ENCODE peak calls at places on chromosome 2, in eight cellular contexts. M is D341Med, X is MCF 10A, S is breast epithelium, N is kidney tubule cell, F is HTR-8/SVneo, P is NCI-H748 treated with DMSO at 0.1 percent for 48 hours, A is fibroblast of pulmonary artery. W is an unnamed sample.

GRCh38 chr2:145653553-145653952 is 1133.6 kb upstream of the ZEB2 start:
- DNase-seq in M (no peak), X (no peak), S (no peak), N (no peak), F (no peak), P (no peak), A (no peak), W (no peak)

GRCh38 chr2:108388045-108388444 is 10.3 kb downstream of the SULT1C4 start:
- DNase-seq in M (no peak), X (no peak), S (no peak), N (peak; percentile 96), F (no peak), P (no peak), A (no peak), W (no peak)

GRCh38 chr2:217478831-217479435 is 523.9 kb downstream of the TNS1 start:
- DNase-seq in M (no peak), X (no peak), S (no peak), N (peak; percentile 47), F (no peak), P (no peak), A (no peak), W (no peak)

GRCh38 chr2:150485114-150485870 is 2.2 kb downstream of the RND3 start:
- DNase-seq in M (peak; percentile 69), X (peak; percentile 94), S (peak; percentile 89), N (peak; percentile 85), F (no peak), P (peak; percentile 75), A (peak; percentile 74), W (peak; percentile 3)

GRCh38 chr2:72794572-72794971 is 31.3 kb downstream of the EXOC6B start:
- DNase-seq in M (no peak), X (no peak), S (no peak), N (peak; percentile 35), F (peak; percentile 15), P (no peak), A (no peak), W (no peak)

GRCh38 chr2:72278046-72278445 is 130.4 kb upstream of the CYP26B1 start:
- DNase-seq in M (no peak), X (peak; percentile 25), S (no peak), N (peak; percentile 55), F (no peak), P (no peak), A (peak; percentile 57), W (no peak)

GRCh38 chr2:11861044-11861443 is 114.6 kb downstream of the LPIN1 start:
- DNase-seq in M (no peak), X (no peak), S (no peak), N (no peak), F (no peak), P (no peak), A (no peak), W (no peak)

GRCh38 chr2:65062843-65063242 is 6.6 kb downstream of the CEP68 start:
- DNase-seq in M (no peak), X (no peak), S (no peak), N (no peak), F (no peak), P (no peak), A (no peak), W (no peak)

GRCh38 chr2:143716527-143716926 is 587.3 kb downstream of the ARHGAP15 start:
- DNase-seq in M (no peak), X (no peak), S (no peak), N (no peak), F (no peak), P (no peak), A (peak; percentile 19), W (no peak)

GRCh38 chr2:136327162-136327852 is 209.4 kb upstream of the CXCR4 start:
- DNase-seq in M (no peak), X (peak; percentile 22), S (no peak), N (peak; percentile 16), F (no peak), P (no peak), A (peak; percentile 10), W (no peak)

GRCh38 chr2:189379287-189379630 is 62.0 kb upstream of the WDR75 start:
- DNase-seq in M (no peak), X (no peak), S (no peak), N (peak; percentile 55), F (peak; percentile 37), P (no peak), A (peak; percentile 55), W (no peak)

GRCh38 chr2:76283355-76283754 is 572.6 kb upstream of the GCFC2 start:
- DNase-seq in M (no peak), X (peak; percentile 14), S (no peak), N (no peak), F (no peak), P (no peak), A (no peak), W (no peak)

GRCh38 chr2:31693882-31694281 is 113.1 kb upstream of the SRD5A2 start:
- DNase-seq in M (no peak), X (no peak), S (no peak), N (no peak), F (no peak), P (no peak), A (peak; percentile 8), W (no peak)

GRCh38 chr2:174344716-174345472 is 10.1 kb downstream of the SP9 start:
- DNase-seq in M (peak; percentile 34), X (peak; percentile 60), S (no peak), N (peak; percentile 67), F (no peak), P (peak; percentile 26), A (peak; percentile 54), W (no peak)

GRCh38 chr2:196551014-196551413 is 88.5 kb upstream of the CCDC150 start:
- DNase-seq in M (no peak), X (no peak), S (no peak), N (no peak), F (no peak), P (no peak), A (no peak), W (no peak)

GRCh38 chr2:197249771-197250397 is 60.7 kb downstream of the ANKRD44 start:
- DNase-seq in M (no peak), X (no peak), S (no peak), N (no peak), F (no peak), P (no peak), A (no peak), W (no peak)

GRCh38 chr2:142965464-142965863 is 88.0 kb downstream of the KYNU start:
- DNase-seq in M (no peak), X (no peak), S (no peak), N (peak; percentile 45), F (no peak), P (no peak), A (peak; percentile 65), W (no peak)

GRCh38 chr2:9136997-9137819 is 69.4 kb upstream of the ASAP2 start:
- DNase-seq in M (no peak), X (no peak), S (no peak), N (no peak), F (no peak), P (no peak), A (no peak), W (no peak)

GRCh38 chr2:168277276-168277675 is 29.9 kb upstream of the STK39 start:
- DNase-seq in M (no peak), X (no peak), S (no peak), N (peak; percentile 58), F (no peak), P (no peak), A (no peak), W (no peak)

GRCh38 chr2:239157269-239157668 is 243.6 kb downstream of the HDAC4 start:
- DNase-seq in M (no peak), X (no peak), S (peak; percentile 50), N (no peak), F (no peak), P (no peak), A (no peak), W (no peak)

GRCh38 chr2:150674283-150674682 is 186.8 kb upstream of the RND3 start:
- DNase-seq in M (no peak), X (no peak), S (no peak), N (no peak), F (no peak), P (no peak), A (no peak), W (no peak)

GRCh38 chr2:51953931-51954330 is 922.0 kb upstream of the NRXN1 start:
- DNase-seq in M (no peak), X (no peak), S (no peak), N (no peak), F (peak; percentile 14), P (no peak), A (peak; percentile 29), W (no peak)

GRCh38 chr2:71330585-71331330 is 824 bp upstream of the ZNF638 start:
- DNase-seq in M (no peak), X (no peak), S (no peak), N (no peak), F (no peak), P (no peak), A (peak; percentile 23), W (no peak)

GRCh38 chr2:200469708-200470600 is 39.9 kb downstream of the KCTD18 start:
- DNase-seq in M (no peak), X (no peak), S (no peak), N (peak; percentile 88), F (no peak), P (no peak), A (peak; percentile 56), W (no peak)

GRCh38 chr2:128631698-128632490 is 313.2 kb upstream of the HS6ST1 start:
- DNase-seq in M (peak; percentile 2), X (no peak), S (peak; percentile 35), N (no peak), F (no peak), P (no peak), A (no peak), W (no peak)

GRCh38 chr2:204437815-204438766 is 107.2 kb upstream of the PARD3B start:
- DNase-seq in M (no peak), X (no peak), S (no peak), N (no peak), F (no peak), P (no peak), A (no peak), W (no peak)

GRCh38 chr2:109247812-109248211 is 118.8 kb downstream of the SH3RF3 start:
- DNase-seq in M (no peak), X (no peak), S (no peak), N (no peak), F (no peak), P (no peak), A (peak; percentile 18), W (no peak)

GRCh38 chr2:170271340-170271739 is 93.4 kb downstream of the MYO3B start:
- DNase-seq in M (no peak), X (peak; percentile 25), S (no peak), N (no peak), F (no peak), P (peak; percentile 86), A (no peak), W (no peak)

GRCh38 chr2:208295834-208296233 is 29.8 kb downstream of the PIKFYVE start:
- DNase-seq in M (no peak), X (no peak), S (no peak), N (no peak), F (no peak), P (no peak), A (no peak), W (no peak)

GRCh38 chr2:9629222-9630000 is 1.4 kb downstream of the YWHAQ start:
- DNase-seq in M (no peak), X (peak; percentile 55), S (no peak), N (peak; percentile 60), F (no peak), P (peak; percentile 26), A (peak; percentile 45), W (no peak)

GRCh38 chr2:7456762-7457161 is 539.5 kb downstream of the RNF144A start:
- DNase-seq in M (no peak), X (no peak), S (no peak), N (no peak), F (no peak), P (no peak), A (no peak), W (no peak)

GRCh38 chr2:9702604-9703084 is 71.8 kb upstream of the YWHAQ start:
- DNase-seq in M (no peak), X (no peak), S (no peak), N (no peak), F (no peak), P (peak; percentile 76), A (no peak), W (no peak)

GRCh38 chr2:18966131-18966530 is 376.8 kb upstream of the NT5C1B start:
- DNase-seq in M (no peak), X (no peak), S (no peak), N (no peak), F (no peak), P (no peak), A (no peak), W (no peak)

GRCh38 chr2:86543335-86543734 is 19.9 kb downstream of the CHMP3 start:
- DNase-seq in M (no peak), X (no peak), S (no peak), N (no peak), F (no peak), P (no peak), A (peak; percentile 7), W (no peak)